ENCODE peak calls at places on chromosomes 7 and 10, in seven cellular contexts. One of them, this sample, is unnamed. For H3K4me1, the result is how much of the 10 kb centered on the place peaks cover.

GRCh38 chr7:73699370-73700069 is 16.1 kb downstream of the BUD23 start:
- DNase-seq in IMR-90: no peak
- DNase-seq in cardiac muscle cell: no peak
- DNase-seq in endodermal cell: no peak
- DNase-seq in right cardiac atrium: no peak
- DNase-seq in CD4-positive, CD25-positive, alpha-beta regulatory T cell: no peak
- DNase-seq in sigmoid colon: no peak
- DNase-seq in this sample: no peak

GRCh38 chr7:100369105-100369504 is 4.2 kb upstream of the PILRA start:
- DNase-seq in IMR-90: no peak
- DNase-seq in sigmoid colon: peak
- DNase-seq in CD4-positive, CD25-positive, alpha-beta regulatory T cell: no peak
- DNase-seq in endodermal cell: no peak
- DNase-seq in cardiac muscle cell: no peak
- DNase-seq in right cardiac atrium: peak
- DNase-seq in this sample: peak

GRCh38 chr10:78362406-78363022 is 328.9 kb downstream of the RPS24 start:
- DNase-seq in cardiac muscle cell: peak
- DNase-seq in IMR-90: no peak
- DNase-seq in sigmoid colon: no peak
- DNase-seq in right cardiac atrium: no peak
- DNase-seq in endodermal cell: peak
- DNase-seq in CD4-positive, CD25-positive, alpha-beta regulatory T cell: no peak
- DNase-seq in this sample: no peak

GRCh38 chr10:6364893-6365292 is 162.2 kb downstream of the PFKFB3 start:
- DNase-seq in CD4-positive, CD25-positive, alpha-beta regulatory T cell: no peak
- DNase-seq in IMR-90: no peak
- DNase-seq in sigmoid colon: no peak
- DNase-seq in cardiac muscle cell: peak
- DNase-seq in endodermal cell: no peak
- DNase-seq in right cardiac atrium: no peak
- DNase-seq in this sample: no peak

GRCh38 chr7:83301416-83301815 is 138.7 kb upstream of the PCLO start:
- DNase-seq in IMR-90: no peak
- DNase-seq in sigmoid colon: no peak
- DNase-seq in CD4-positive, CD25-positive, alpha-beta regulatory T cell: no peak
- DNase-seq in cardiac muscle cell: no peak
- DNase-seq in right cardiac atrium: no peak
- DNase-seq in endodermal cell: no peak
- DNase-seq in this sample: no peak

GRCh38 chr7:24435002-24435401 is 138.2 kb upstream of the PALS2 start:
- DNase-seq in cardiac muscle cell: no peak
- DNase-seq in IMR-90: no peak
- DNase-seq in right cardiac atrium: no peak
- DNase-seq in endodermal cell: peak
- DNase-seq in CD4-positive, CD25-positive, alpha-beta regulatory T cell: no peak
- DNase-seq in sigmoid colon: no peak
- DNase-seq in this sample: no peak

GRCh38 chr7:90792301-90792700 is 196.2 kb downstream of the CDK14 start:
- DNase-seq in right cardiac atrium: no peak
- DNase-seq in sigmoid colon: no peak
- DNase-seq in cardiac muscle cell: no peak
- DNase-seq in IMR-90: no peak
- DNase-seq in endodermal cell: no peak
- DNase-seq in CD4-positive, CD25-positive, alpha-beta regulatory T cell: no peak
- DNase-seq in this sample: no peak

GRCh38 chr7:37031571-37032257 is 307.4 kb upstream of the AOAH start:
- DNase-seq in right cardiac atrium: peak
- DNase-seq in endodermal cell: peak
- DNase-seq in cardiac muscle cell: no peak
- DNase-seq in CD4-positive, CD25-positive, alpha-beta regulatory T cell: no peak
- DNase-seq in sigmoid colon: peak
- DNase-seq in IMR-90: peak
- DNase-seq in this sample: no peak

GRCh38 chr7:70721500-70721899 is 410.4 kb upstream of the GALNT17 start:
- DNase-seq in right cardiac atrium: no peak
- DNase-seq in endodermal cell: no peak
- DNase-seq in sigmoid colon: no peak
- DNase-seq in CD4-positive, CD25-positive, alpha-beta regulatory T cell: no peak
- DNase-seq in IMR-90: no peak
- DNase-seq in cardiac muscle cell: no peak
- DNase-seq in this sample: no peak

GRCh38 chr10:122113161-122113944 is 124.4 kb downstream of the TACC2 start:
- DNase-seq in IMR-90: peak
- DNase-seq in CD4-positive, CD25-positive, alpha-beta regulatory T cell: no peak
- DNase-seq in endodermal cell: peak
- DNase-seq in sigmoid colon: peak
- DNase-seq in cardiac muscle cell: peak
- DNase-seq in right cardiac atrium: peak
- DNase-seq in this sample: no peak

GRCh38 chr7:137751361-137752009 is 95.3 kb downstream of the DGKI start:
- DNase-seq in endodermal cell: no peak
- DNase-seq in sigmoid colon: no peak
- DNase-seq in IMR-90: no peak
- DNase-seq in CD4-positive, CD25-positive, alpha-beta regulatory T cell: no peak
- DNase-seq in right cardiac atrium: no peak
- DNase-seq in cardiac muscle cell: no peak
- DNase-seq in this sample: no peak

GRCh38 chr7:37052673-37053072 is 328.4 kb upstream of the AOAH start:
- DNase-seq in cardiac muscle cell: peak
- DNase-seq in endodermal cell: peak
- DNase-seq in right cardiac atrium: peak
- DNase-seq in IMR-90: peak
- DNase-seq in sigmoid colon: no peak
- DNase-seq in CD4-positive, CD25-positive, alpha-beta regulatory T cell: no peak
- DNase-seq in this sample: no peak

GRCh38 chr10:21337171-21337792 is 188.2 kb downstream of the SKIDA1 start:
- DNase-seq in cardiac muscle cell: no peak
- DNase-seq in endodermal cell: no peak
- DNase-seq in right cardiac atrium: no peak
- DNase-seq in IMR-90: no peak
- DNase-seq in sigmoid colon: no peak
- DNase-seq in CD4-positive, CD25-positive, alpha-beta regulatory T cell: no peak
- DNase-seq in this sample: no peak

GRCh38 chr7:4151524-4151923 is 530.6 kb upstream of the FOXK1 start:
- DNase-seq in CD4-positive, CD25-positive, alpha-beta regulatory T cell: no peak
- DNase-seq in IMR-90: no peak
- DNase-seq in right cardiac atrium: no peak
- DNase-seq in endodermal cell: no peak
- DNase-seq in sigmoid colon: no peak
- DNase-seq in cardiac muscle cell: no peak
- DNase-seq in this sample: no peak

GRCh38 chr10:5609952-5610616 is 56.3 kb downstream of the ASB13 start:
- DNase-seq in IMR-90: no peak
- DNase-seq in CD4-positive, CD25-positive, alpha-beta regulatory T cell: no peak
- DNase-seq in cardiac muscle cell: peak
- DNase-seq in endodermal cell: no peak
- DNase-seq in right cardiac atrium: peak
- DNase-seq in sigmoid colon: no peak
- DNase-seq in this sample: no peak

GRCh38 chr7:123871998-123872867 is 27.3 kb downstream of the HYAL4 start:
- DNase-seq in endodermal cell: peak
- DNase-seq in cardiac muscle cell: peak
- DNase-seq in sigmoid colon: no peak
- DNase-seq in IMR-90: peak
- DNase-seq in right cardiac atrium: peak
- DNase-seq in CD4-positive, CD25-positive, alpha-beta regulatory T cell: no peak
- DNase-seq in this sample: no peak

DNA sequence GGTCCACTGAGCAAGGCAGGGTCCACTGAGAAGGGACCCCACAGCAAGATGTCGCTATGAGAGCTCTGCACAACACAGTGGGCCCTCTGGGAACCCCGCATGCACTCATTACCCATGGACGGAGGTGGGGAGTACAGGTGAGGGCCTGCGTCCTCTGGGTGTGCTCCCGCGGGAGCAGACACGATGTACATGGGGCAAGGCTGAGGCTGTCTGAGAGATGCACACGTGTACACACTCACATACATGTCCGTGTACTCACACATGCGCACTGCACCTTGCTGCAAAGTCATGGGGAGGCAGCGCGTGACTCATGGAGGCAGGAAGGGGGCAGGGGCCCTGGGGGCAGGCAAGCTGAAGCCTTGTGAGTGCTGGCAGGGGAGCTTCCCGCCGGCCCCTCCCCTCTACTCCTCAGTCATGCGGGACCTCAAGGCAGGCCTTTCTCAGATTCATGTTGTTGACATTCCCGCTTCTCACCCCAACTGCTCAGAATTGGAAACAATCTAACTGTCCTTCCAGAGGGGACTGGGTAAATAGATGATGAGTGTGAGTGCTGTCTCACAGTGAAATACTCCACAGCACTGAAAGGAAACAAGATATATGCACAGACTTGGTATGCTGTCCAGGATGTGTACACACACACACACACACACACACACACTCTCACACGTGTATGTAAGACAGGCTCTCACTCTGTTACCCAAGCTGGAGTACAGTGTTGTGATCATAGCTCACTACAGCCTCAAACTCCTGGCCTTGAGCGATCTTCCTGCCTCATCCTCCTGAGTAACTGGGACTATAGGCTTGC is 40.0 kb downstream of the GOLGA7B start:
- DNase-seq in right cardiac atrium: peak
- DNase-seq in cardiac muscle cell: no peak
- DNase-seq in endodermal cell: peak
- DNase-seq in sigmoid colon: no peak
- DNase-seq in CD4-positive, CD25-positive, alpha-beta regulatory T cell: no peak
- DNase-seq in IMR-90: peak
- DNase-seq in this sample: no peak
- H3K27ac ChIP-seq in right cardiac atrium: no peak
- H3K27ac ChIP-seq in cardiac muscle cell: no peak
- H3K27ac ChIP-seq in endodermal cell: no peak
- H3K27ac ChIP-seq in sigmoid colon: no peak
- H3K27ac ChIP-seq in CD4-positive, CD25-positive, alpha-beta regulatory T cell: no peak
- H3K27ac ChIP-seq in IMR-90: no peak
- H3K27ac ChIP-seq in this sample: no peak

GRCh38 chr10:627032-627992 is 62.2 kb downstream of the DIP2C start:
- DNase-seq in CD4-positive, CD25-positive, alpha-beta regulatory T cell: no peak
- DNase-seq in endodermal cell: no peak
- DNase-seq in cardiac muscle cell: no peak
- DNase-seq in sigmoid colon: no peak
- DNase-seq in IMR-90: no peak
- DNase-seq in right cardiac atrium: peak
- DNase-seq in this sample: no peak
- H3K4me1 ChIP-seq in CD4-positive, CD25-positive, alpha-beta regulatory T cell: under half
- H3K4me1 ChIP-seq in endodermal cell: under half
- H3K4me1 ChIP-seq in cardiac muscle cell: under half
- H3K4me1 ChIP-seq in sigmoid colon: half or more
- H3K4me1 ChIP-seq in IMR-90: under half
- H3K4me1 ChIP-seq in right cardiac atrium: under half
- H3K4me1 ChIP-seq in this sample: under half

GRCh38 chr10:114618722-114619121 is 39.4 kb downstream of the ABLIM1 start:
- DNase-seq in CD4-positive, CD25-positive, alpha-beta regulatory T cell: no peak
- DNase-seq in sigmoid colon: no peak
- DNase-seq in cardiac muscle cell: peak
- DNase-seq in IMR-90: no peak
- DNase-seq in endodermal cell: no peak
- DNase-seq in right cardiac atrium: no peak
- DNase-seq in this sample: no peak
- H3K4me3 ChIP-seq in CD4-positive, CD25-positive, alpha-beta regulatory T cell: no peak
- H3K4me3 ChIP-seq in sigmoid colon: no peak
- H3K4me3 ChIP-seq in cardiac muscle cell: no peak
- H3K4me3 ChIP-seq in IMR-90: no peak
- H3K4me3 ChIP-seq in endodermal cell: no peak
- H3K4me3 ChIP-seq in right cardiac atrium: no peak
- H3K4me3 ChIP-seq in this sample: no peak

GRCh38 chr7:999149-999883 is 16.3 kb downstream of the CYP2W1 start:
- DNase-seq in CD4-positive, CD25-positive, alpha-beta regulatory T cell: no peak
- DNase-seq in sigmoid colon: no peak
- DNase-seq in cardiac muscle cell: no peak
- DNase-seq in endodermal cell: no peak
- DNase-seq in IMR-90: no peak
- DNase-seq in right cardiac atrium: no peak
- DNase-seq in this sample: no peak

GRCh38 chr7:996089-996872 is 13.3 kb downstream of the CYP2W1 start:
- DNase-seq in endodermal cell: no peak
- DNase-seq in right cardiac atrium: peak
- DNase-seq in cardiac muscle cell: no peak
- DNase-seq in CD4-positive, CD25-positive, alpha-beta regulatory T cell: no peak
- DNase-seq in IMR-90: no peak
- DNase-seq in sigmoid colon: no peak
- DNase-seq in this sample: no peak

GRCh38 chr7:997404-998395 is 14.7 kb downstream of the CYP2W1 start:
- DNase-seq in IMR-90: no peak
- DNase-seq in cardiac muscle cell: no peak
- DNase-seq in endodermal cell: peak
- DNase-seq in sigmoid colon: no peak
- DNase-seq in CD4-positive, CD25-positive, alpha-beta regulatory T cell: no peak
- DNase-seq in right cardiac atrium: no peak
- DNase-seq in this sample: no peak

GRCh38 chr7:1000594-1000935 is 17.6 kb downstream of the CYP2W1 start:
- DNase-seq in CD4-positive, CD25-positive, alpha-beta regulatory T cell: no peak
- DNase-seq in endodermal cell: no peak
- DNase-seq in sigmoid colon: no peak
- DNase-seq in IMR-90: no peak
- DNase-seq in cardiac muscle cell: no peak
- DNase-seq in right cardiac atrium: no peak
- DNase-seq in this sample: no peak

GRCh38 chr7:999921-1000593 is 17.1 kb downstream of the CYP2W1 start:
- DNase-seq in cardiac muscle cell: no peak
- DNase-seq in sigmoid colon: no peak
- DNase-seq in IMR-90: no peak
- DNase-seq in endodermal cell: no peak
- DNase-seq in right cardiac atrium: no peak
- DNase-seq in CD4-positive, CD25-positive, alpha-beta regulatory T cell: no peak
- DNase-seq in this sample: no peak
- H3K27ac ChIP-seq in cardiac muscle cell: peak
- H3K27ac ChIP-seq in sigmoid colon: no peak
- H3K27ac ChIP-seq in IMR-90: no peak
- H3K27ac ChIP-seq in endodermal cell: peak
- H3K27ac ChIP-seq in right cardiac atrium: no peak
- H3K27ac ChIP-seq in CD4-positive, CD25-positive, alpha-beta regulatory T cell: no peak
- H3K27ac ChIP-seq in this sample: no peak

This sample was measured in CD8-positive, alpha-beta memory T cell.